ENCODE peak calls at places on chromosomes 1 and 21, in five cellular contexts. J, D, X, N and W are unnamed samples. For H3K36me3, the result is how much of the 10 kb centered on the place peaks cover.

GRCh38 chr1:67700220-67700619 is 15.2 kb downstream of the GADD45A start:
- DNase-seq in X (no peak), J (no peak), D (no peak), N (no peak), W (no peak)

GRCh38 chr1:15703562-15703961 is 19.4 kb downstream of the PLEKHM2 start:
- DNase-seq in X (peak), J (peak), N (peak), D (peak), W (no peak)

GRCh38 chr1:170273556-170274501 is 128.1 kb downstream of the NTMT2 start:
- DNase-seq in N (no peak), X (peak), D (peak), J (no peak), W (no peak)

GRCh38 chr1:182309631-182310351 is 81.8 kb downstream of the GLUL start:
- DNase-seq in J (no peak), D (no peak), N (no peak), X (peak), W (no peak)

GRCh38 chr1:109876617-109877319 is 33.9 kb upstream of the CSF1 start:
- DNase-seq in J (peak), N (no peak), D (no peak), X (peak), W (no peak)

GRCh38 chr1:236051107-236051885 is 13.6 kb downstream of the NID1 start:
- DNase-seq in N (no peak), D (no peak), X (peak), J (peak), W (no peak)

GRCh38 chr1:29120955-29121485 is 2.7 kb downstream of the TMEM200B start:
- DNase-seq in X (peak), N (peak), D (peak), J (peak), W (peak)

GRCh38 chr1:63936276-63936675 is 162.5 kb downstream of the ROR1 start:
- DNase-seq in D (no peak), J (no peak), N (no peak), X (no peak), W (no peak)

GRCh38 chr1:116690809-116691323 is 23.3 kb upstream of the IGSF3 start:
- DNase-seq in X (no peak), D (no peak), N (no peak), J (no peak), W (no peak)

GRCh38 chr1:169779150-169779549 is 15.6 kb downstream of the METTL18 start:
- DNase-seq in X (no peak), N (no peak), D (no peak), J (no peak), W (no peak)

GRCh38 chr21:16713331-16714114 is 799.3 kb upstream of the CXADR start:
- DNase-seq in J (peak), N (no peak), D (no peak), X (peak), W (no peak)

GRCh38 chr1:61330018-61330417 is 247.7 kb downstream of the NFIA start:
- DNase-seq in X (no peak), N (no peak), J (no peak), D (no peak), W (no peak)

GRCh38 chr1:228346731-228347130 is 59.9 kb downstream of the TRIM11 start:
- DNase-seq in N (peak), X (no peak), J (no peak), D (peak), W (no peak)

GRCh38 chr1:209993061-209993830 is 55.2 kb downstream of the SYT14 start:
- DNase-seq in D (no peak), J (no peak), X (peak), N (peak), W (no peak)

GRCh38 chr1:184801503-184801902 is 46.8 kb upstream of the EDEM3 start:
- DNase-seq in X (peak), N (no peak), D (no peak), J (peak), W (no peak)

GRCh38 chr21:37032877-37033471 is 26.5 kb downstream of the RIPPLY3 start:
- DNase-seq in D (no peak), J (peak), X (peak), N (no peak), W (no peak)

GRCh38 chr1:31957701-31958674 is 19.8 kb upstream of the PTP4A2 start:
- DNase-seq in J (no peak), N (no peak), D (no peak), X (peak), W (peak)

GRCh38 chr1:3956527-3957170 is 56.6 kb upstream of the C1orf174 start:
- DNase-seq in N (no peak), J (no peak), D (no peak), X (no peak), W (no peak)

GRCh38 chr1:52615489-52616042 is 13.4 kb downstream of the GPX7 start:
- DNase-seq in N (no peak), X (no peak), J (no peak), D (no peak), W (no peak)

GRCh38 chr1:68213843-68214242 is 18.5 kb downstream of the WLS start:
- DNase-seq in D (peak), J (peak), X (peak), N (no peak), W (no peak)

GRCh38 chr1:209747580-209748262 is 8.1 kb upstream of the TRAF3IP3 start:
- DNase-seq in J (peak), N (peak), D (peak), X (peak), W (peak)

GRCh38 chr21:25999935-26000582 is 170.5 kb downstream of the APP start:
- DNase-seq in N (peak), X (no peak), J (no peak), D (no peak), W (no peak)

GRCh38 chr21:38831526-38832467 is 26.1 kb downstream of the ETS2 start:
- DNase-seq in J (peak), X (peak), N (no peak), D (peak), W (peak)

GRCh38 chr1:57986432-57986831 is 560.1 kb downstream of the OMA1 start:
- DNase-seq in D (no peak), X (no peak), N (no peak), J (no peak), W (no peak)

GRCh38 chr1:44650159-44650831 is 24.0 kb downstream of the TMEM53 start:
- DNase-seq in J (no peak), X (no peak), N (no peak), D (peak), W (no peak)
- H3K36me3 ChIP-seq in J (under half), X (under half), N (under half), D (half or more), W (under half)

DNA sequence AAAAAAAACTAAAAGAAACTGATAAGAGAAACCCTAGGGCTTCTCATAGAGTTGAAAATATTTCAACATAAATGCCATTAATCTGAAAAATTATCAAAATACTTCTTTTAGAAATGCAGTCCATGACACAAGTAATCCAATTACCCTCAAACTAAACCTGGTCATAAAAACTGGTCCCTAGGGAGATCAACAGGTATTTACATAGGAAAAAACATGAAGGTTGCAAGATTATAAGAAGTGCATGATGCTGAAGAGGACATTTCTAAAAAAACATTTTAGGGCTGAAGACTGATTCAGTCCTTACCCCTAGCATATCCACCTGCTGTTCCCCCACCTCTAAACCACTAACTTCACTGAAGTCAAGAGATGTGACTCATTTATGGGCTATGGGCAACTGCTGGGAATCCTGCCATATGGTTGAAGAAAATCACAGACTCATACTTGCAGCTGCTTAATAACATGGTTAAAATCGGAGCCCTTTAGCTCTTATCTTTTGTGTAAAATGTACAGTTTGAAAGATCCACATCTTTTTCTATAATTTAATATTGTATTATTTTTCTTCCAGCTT is 131.0 kb upstream of the RUNX1 start:
- DNase-seq in X (peak), J (peak), N (no peak), D (no peak), W (no peak)
- TF ChIP-seq CTCF in X (no peak), J (no peak), N (no peak), D (no peak), W (no peak)

GRCh38 chr1:2400576-2400909 is 8.9 kb downstream of the RER1 start:
- DNase-seq in D (no peak), X (no peak), N (no peak), J (no peak), W (no peak)
- H3K36me3 ChIP-seq in D (half or more), X (half or more), N (under half), J (half or more), W (under half)

DNA sequence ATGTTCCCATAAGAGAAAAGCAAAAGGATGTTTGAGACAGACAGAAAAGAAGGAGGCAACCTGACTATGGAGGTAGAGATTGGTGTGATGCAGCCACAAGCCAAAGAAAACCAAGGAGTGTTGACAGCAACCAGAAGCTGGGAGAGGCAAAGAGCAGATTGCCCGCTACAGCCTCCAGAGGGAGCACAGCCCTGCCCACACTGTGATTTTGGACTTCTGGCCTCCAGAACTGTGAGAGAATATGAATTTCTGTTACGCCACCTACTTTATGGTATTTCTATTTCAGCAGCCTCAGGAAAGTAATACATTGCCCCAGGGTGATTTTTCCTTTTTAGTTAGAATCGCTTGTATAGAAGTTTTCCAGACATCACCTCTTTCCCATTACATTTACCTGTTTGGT is 28.4 kb downstream of the SLAMF6 start:
- DNase-seq in X (peak), J (no peak), N (no peak), D (no peak), W (no peak)
- TF ChIP-seq CTCF in X (peak), J (no peak), N (peak), D (no peak), W (peak)

GRCh38 chr21:46000182-46000730 is 18.7 kb downstream of the COL6A1 start:
- DNase-seq in X (no peak), N (peak), J (no peak), D (peak), W (no peak)
- H3K36me3 ChIP-seq in X (under half), N (under half), J (half or more), D (half or more), W (under half)

DNA sequence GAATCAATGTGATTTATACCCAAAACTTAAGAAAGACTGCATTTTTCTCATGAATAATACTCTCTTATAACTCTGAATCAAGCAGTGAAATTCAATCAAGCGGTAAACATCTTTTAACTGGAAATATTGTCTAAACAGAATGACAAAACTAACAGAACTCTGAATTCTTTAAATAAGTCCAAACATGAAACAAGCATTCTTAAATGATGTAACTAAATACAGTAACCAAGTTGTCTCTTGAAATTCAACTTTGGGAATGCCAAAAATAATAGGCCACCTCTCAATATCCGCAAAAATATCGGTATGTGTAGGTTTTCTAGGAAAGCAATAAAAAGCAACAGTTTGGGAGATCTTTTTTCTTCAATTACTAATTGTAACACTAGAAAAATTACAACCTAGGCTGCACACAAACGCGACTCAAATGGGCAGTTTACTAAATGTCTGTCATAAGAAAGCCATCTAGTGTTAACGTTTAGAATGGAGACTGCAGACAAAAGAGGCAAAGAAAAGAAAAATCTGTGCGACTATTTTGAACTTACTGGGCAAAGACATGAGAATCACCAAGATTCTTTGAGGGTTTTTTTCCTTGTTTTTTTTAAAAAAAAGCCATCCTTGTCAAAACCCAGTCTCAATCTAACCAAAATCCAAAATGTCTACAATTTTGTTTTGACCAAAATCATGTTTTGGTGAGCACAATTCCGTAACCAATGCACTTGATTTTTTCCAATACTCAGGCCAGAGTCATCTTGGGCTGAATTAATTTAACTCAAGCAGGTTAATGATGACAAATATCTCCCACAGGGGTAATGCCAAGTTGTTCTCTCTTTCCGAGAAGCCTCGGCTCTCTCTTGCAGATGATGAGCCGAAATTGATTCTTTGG is 1.4 kb downstream of the SIPA1L2 start:
- DNase-seq in J (peak), X (peak), N (no peak), D (no peak), W (no peak)
- TF ChIP-seq CTCF in J (peak), X (peak), N (peak), D (peak), W (no peak)

GRCh38 chr1:203589201-203589600 is 37.4 kb upstream of the ATP2B4 start:
- DNase-seq in D (no peak), J (no peak), N (no peak), X (no peak), W (no peak)
- H3K36me3 ChIP-seq in D (under half), J (under half), N (under half), X (under half), W (under half)